ENCODE peak calls at places on chromosomes 5 and 9, in nine cellular contexts. One of them, this sample, is unnamed.

GRCh38 chr5:39513236-39513635 is 88.5 kb upstream of the DAB2 start:
- DNase-seq in psoas muscle: no peak
- DNase-seq in hippocampal formation: no peak
- DNase-seq in HuH-7.5: no peak
- DNase-seq in DND-41: no peak
- DNase-seq in ureter: no peak
- DNase-seq in astrocyte of the cerebellum: no peak
- DNase-seq in T-cell: no peak
- DNase-seq in cardiac fibroblast: no peak
- DNase-seq in this sample: no peak

GRCh38 chr5:56515011-56515410 is 281.9 kb upstream of the ANKRD55 start:
- DNase-seq in T-cell: no peak
- DNase-seq in hippocampal formation: no peak
- DNase-seq in DND-41: no peak
- DNase-seq in psoas muscle: no peak
- DNase-seq in HuH-7.5: no peak
- DNase-seq in ureter: no peak
- DNase-seq in astrocyte of the cerebellum: no peak
- DNase-seq in cardiac fibroblast: no peak
- DNase-seq in this sample: no peak

GRCh38 chr5:133754575-133755169 is 142.3 kb upstream of the FSTL4 start:
- DNase-seq in astrocyte of the cerebellum: no peak
- DNase-seq in hippocampal formation: no peak
- DNase-seq in DND-41: peak; percentile 20
- DNase-seq in psoas muscle: no peak
- DNase-seq in cardiac fibroblast: peak; percentile 48
- DNase-seq in ureter: no peak
- DNase-seq in HuH-7.5: peak; percentile 19
- DNase-seq in T-cell: no peak
- DNase-seq in this sample: no peak

GRCh38 chr5:89097103-89097502 is 214.1 kb upstream of the MEF2C start:
- DNase-seq in HuH-7.5: no peak
- DNase-seq in DND-41: no peak
- DNase-seq in T-cell: no peak
- DNase-seq in astrocyte of the cerebellum: no peak
- DNase-seq in psoas muscle: no peak
- DNase-seq in cardiac fibroblast: no peak
- DNase-seq in hippocampal formation: no peak
- DNase-seq in ureter: no peak
- DNase-seq in this sample: no peak

GRCh38 chr5:56918054-56918453 is 8.7 kb downstream of the SETD9 start:
- DNase-seq in astrocyte of the cerebellum: no peak
- DNase-seq in cardiac fibroblast: no peak
- DNase-seq in psoas muscle: no peak
- DNase-seq in T-cell: no peak
- DNase-seq in DND-41: no peak
- DNase-seq in hippocampal formation: no peak
- DNase-seq in ureter: no peak
- DNase-seq in HuH-7.5: no peak
- DNase-seq in this sample: no peak

GRCh38 chr5:72203251-72203845 is 96.1 kb downstream of the MAP1B start:
- DNase-seq in hippocampal formation: no peak
- DNase-seq in HuH-7.5: no peak
- DNase-seq in ureter: no peak
- DNase-seq in T-cell: no peak
- DNase-seq in astrocyte of the cerebellum: peak; percentile 73
- DNase-seq in psoas muscle: no peak
- DNase-seq in DND-41: no peak
- DNase-seq in cardiac fibroblast: no peak
- DNase-seq in this sample: no peak

GRCh38 chr5:9712506-9713285 is 82.5 kb upstream of the TAS2R1 start:
- DNase-seq in hippocampal formation: no peak
- DNase-seq in HuH-7.5: no peak
- DNase-seq in psoas muscle: no peak
- DNase-seq in astrocyte of the cerebellum: peak; percentile 9
- DNase-seq in T-cell: no peak
- DNase-seq in cardiac fibroblast: no peak
- DNase-seq in DND-41: no peak
- DNase-seq in ureter: no peak
- DNase-seq in this sample: peak; percentile 68

GRCh38 chr5:40654377-40655006 is 25.2 kb upstream of the PTGER4 start:
- DNase-seq in cardiac fibroblast: no peak
- DNase-seq in psoas muscle: no peak
- DNase-seq in astrocyte of the cerebellum: no peak
- DNase-seq in ureter: no peak
- DNase-seq in hippocampal formation: no peak
- DNase-seq in HuH-7.5: no peak
- DNase-seq in DND-41: no peak
- DNase-seq in T-cell: no peak
- DNase-seq in this sample: no peak

GRCh38 chr9:114117996-114118830 is 19.1 kb upstream of the KIF12 start:
- DNase-seq in ureter: no peak
- DNase-seq in HuH-7.5: peak; percentile 59
- DNase-seq in astrocyte of the cerebellum: no peak
- DNase-seq in hippocampal formation: no peak
- DNase-seq in DND-41: no peak
- DNase-seq in T-cell: no peak
- DNase-seq in cardiac fibroblast: no peak
- DNase-seq in psoas muscle: no peak
- DNase-seq in this sample: no peak

GRCh38 chr5:143413964-143414669 is 10.6 kb upstream of the NR3C1 start:
- DNase-seq in HuH-7.5: no peak
- DNase-seq in cardiac fibroblast: no peak
- DNase-seq in T-cell: no peak
- DNase-seq in hippocampal formation: no peak
- DNase-seq in astrocyte of the cerebellum: no peak
- DNase-seq in psoas muscle: peak; percentile 15
- DNase-seq in DND-41: no peak
- DNase-seq in ureter: no peak
- DNase-seq in this sample: no peak

GRCh38 chr9:137296214-137297059 is 5.6 kb downstream of the NRARP start:
- DNase-seq in astrocyte of the cerebellum: no peak
- DNase-seq in T-cell: no peak
- DNase-seq in ureter: no peak
- DNase-seq in HuH-7.5: no peak
- DNase-seq in psoas muscle: no peak
- DNase-seq in hippocampal formation: no peak
- DNase-seq in cardiac fibroblast: peak; percentile 91
- DNase-seq in DND-41: no peak
- DNase-seq in this sample: no peak

GRCh38 chr5:118405650-118406061 is 582.7 kb downstream of the DTWD2 start:
- DNase-seq in T-cell: no peak
- DNase-seq in ureter: no peak
- DNase-seq in psoas muscle: no peak
- DNase-seq in cardiac fibroblast: no peak
- DNase-seq in hippocampal formation: no peak
- DNase-seq in DND-41: no peak
- DNase-seq in HuH-7.5: no peak
- DNase-seq in astrocyte of the cerebellum: no peak
- DNase-seq in this sample: no peak

This sample was measured in esophagus muscularis mucosa.